ENCODE peak calls at places on chromosome 11, in four cellular contexts. T, D, A and K are unnamed samples.

GRCh38 chr11:75453916-75454655 is 21.1 kb upstream of the KLHL35 start:
- DNase-seq in A (peak), T (no peak), D (no peak), K (no peak)

GRCh38 chr11:64138413-64138812 is 27.5 kb downstream of the MACROD1 start:
- DNase-seq in D (no peak), A (no peak), T (no peak), K (no peak)

GRCh38 chr11:2886191-2886894 is 768 bp upstream of the CDKN1C start:
- DNase-seq in D (no peak), A (peak), T (no peak), K (no peak)

GRCh38 chr11:63951779-63952536 is 13.2 kb downstream of the NAA40 start:
- DNase-seq in A (no peak), T (no peak), D (no peak), K (no peak)

GRCh38 chr11:11569936-11570491 is 51.8 kb downstream of the GALNT18 start:
- DNase-seq in D (no peak), A (no peak), T (no peak), K (peak)

GRCh38 chr11:78883506-78883905 is 308.8 kb upstream of the NARS2 start:
- DNase-seq in A (no peak), D (no peak), T (no peak), K (no peak)

GRCh38 chr11:46275964-46276641 is 1.4 kb upstream of the CREB3L1 start:
- DNase-seq in A (no peak), T (no peak), D (no peak), K (no peak)

GRCh38 chr11:96154802-96155520 is 188.0 kb downstream of the MAML2 start:
- DNase-seq in T (no peak), D (no peak), A (peak), K (no peak)

GRCh38 chr11:112364962-112365481 is 104.4 kb upstream of the PLET1 start:
- DNase-seq in A (peak), T (no peak), D (no peak), K (no peak)

GRCh38 chr11:15117751-15118150 is 3.0 kb downstream of the INSC start:
- DNase-seq in A (no peak), T (no peak), D (no peak), K (no peak)

GRCh38 chr11:5605849-5606248 is 9.4 kb downstream of the TRIM6 start:
- DNase-seq in D (no peak), A (peak), T (no peak), K (no peak)

GRCh38 chr11:121249039-121249663 is 43.4 kb upstream of the SC5D start:
- DNase-seq in A (peak), D (no peak), T (no peak), K (no peak)

GRCh38 chr11:5234390-5234834 is at the start of gene HBD:
- DNase-seq in D (no peak), A (peak), T (no peak), K (no peak)

GRCh38 chr11:129380413-129380812 is 4.8 kb downstream of the BARX2 start:
- DNase-seq in A (no peak), D (no peak), T (no peak), K (no peak)

GRCh38 chr11:69278091-69278867 is 15.7 kb upstream of the MYEOV start:
- DNase-seq in T (no peak), D (no peak), A (no peak), K (no peak)

GRCh38 chr11:86688398-86689179 is 16.2 kb upstream of the ME3 start:
- DNase-seq in D (no peak), T (no peak), A (peak), K (no peak)

GRCh38 chr11:46659908-46660307 is 40.5 kb downstream of the ARHGAP1 start:
- DNase-seq in T (no peak), D (no peak), A (peak), K (no peak)

GRCh38 chr11:13465909-13466371 is 2.9 kb upstream of the BTBD10 start:
- DNase-seq in T (no peak), D (no peak), A (peak), K (no peak)